ENCODE peak calls at places on chromosomes 6 and 20, in nine cellular contexts. R is AG04450; A is sigmoid colon; O is T1000; U is hypothalamus; J is brain pericyte; B is activated gamma-delta T cell treated with Interleukin-2 at 50 U/mL for 16 hours; M is T-cell; L is stimulated activated CD4-positive, alpha-beta T cell treated with anti-CD3 and anti-CD28 coated beads, Interleukin-1b, Interleukin-23, amount 100 ng/mL, for 1 hour. N is an unnamed sample.

GRCh38 chr6:9502991-9503761 is 911.7 kb downstream of the TFAP2A start:
- DNase-seq in A (no peak), R (peak), J (no peak), M (no peak), U (no peak), B (no peak), O (no peak), L (no peak), N (no peak)

GRCh38 chr6:158819213-158819976 is at the start of gene EZR:
- DNase-seq in M (peak), J (no peak), L (peak), A (peak), O (peak), B (peak), U (peak), R (no peak), N (peak)

GRCh38 chr6:38445912-38446311 is 193.8 kb downstream of the BTBD9 start:
- DNase-seq in B (no peak), O (no peak), U (no peak), R (no peak), A (no peak), L (no peak), M (no peak), J (no peak), N (no peak)

GRCh38 chr20:44117296-44118184 is 69.4 kb downstream of the JPH2 start:
- DNase-seq in J (no peak), U (no peak), M (no peak), R (no peak), B (no peak), O (no peak), A (no peak), L (no peak), N (no peak)

GRCh38 chr6:78844899-78845298 is 22.5 kb upstream of the IRAK1BP1 start:
- DNase-seq in O (no peak), M (no peak), U (no peak), R (no peak), J (no peak), A (no peak), L (no peak), B (no peak), N (no peak)

GRCh38 chr20:41126719-41127118 is 10.6 kb upstream of the PLCG1 start:
- DNase-seq in R (no peak), O (no peak), L (no peak), U (no peak), J (no peak), A (no peak), B (no peak), M (no peak), N (no peak)

GRCh38 chr6:28424163-28424562 is 19.1 kb downstream of the ZSCAN23 start:
- DNase-seq in L (no peak), J (no peak), A (no peak), R (no peak), B (no peak), U (no peak), M (no peak), O (no peak), N (no peak)

GRCh38 chr20:54759589-54759988 is 284.2 kb downstream of the DOK5 start:
- DNase-seq in R (no peak), B (no peak), U (no peak), L (no peak), A (no peak), M (no peak), J (no peak), O (no peak), N (no peak)

GRCh38 chr6:154653853-154654252 is 79.4 kb upstream of the SCAF8 start:
- DNase-seq in R (no peak), A (no peak), L (no peak), U (no peak), J (no peak), M (no peak), O (peak), B (no peak), N (no peak)

GRCh38 chr20:37302981-37303380 is 13.5 kb downstream of the MANBAL start:
- DNase-seq in O (no peak), B (no peak), J (no peak), L (no peak), A (peak), R (no peak), U (no peak), M (no peak), N (no peak)

GRCh38 chr20:38156888-38157634 is 8.0 kb downstream of the TGM2 start:
- DNase-seq in A (peak), L (no peak), U (no peak), J (no peak), B (no peak), R (no peak), M (no peak), O (no peak), N (no peak)

GRCh38 chr20:51758978-51759544 is 9.1 kb downstream of the ATP9A start:
- DNase-seq in R (no peak), J (no peak), B (no peak), U (peak), A (no peak), O (no peak), M (no peak), L (no peak), N (no peak)

GRCh38 chr6:89482136-89482535 is 49.2 kb downstream of the ANKRD6 start:
- DNase-seq in J (no peak), L (no peak), U (no peak), O (no peak), R (no peak), M (no peak), B (no peak), A (no peak), N (no peak)

GRCh38 chr6:14379568-14379967 is 262.0 kb downstream of the CD83 start:
- DNase-seq in A (no peak), L (no peak), U (no peak), M (no peak), R (no peak), J (no peak), O (no peak), B (no peak), N (no peak)

GRCh38 chr6:167937948-167938911 is 59.2 kb upstream of the KIF25 start:
- DNase-seq in L (no peak), U (no peak), J (no peak), M (no peak), B (no peak), O (no peak), R (no peak), A (no peak), N (no peak)

GRCh38 chr20:36975085-36975829 is 23.7 kb upstream of the SAMHD1 start:
- DNase-seq in R (no peak), L (no peak), J (no peak), B (peak), A (peak), M (peak), O (no peak), U (no peak), N (peak)

GRCh38 chr20:50467618-50468373 is 42.4 kb upstream of the PTPN1 start:
- DNase-seq in B (no peak), A (no peak), U (peak), J (no peak), L (no peak), R (no peak), O (no peak), M (peak), N (no peak)

GRCh38 chr6:34809914-34810882 is 18.3 kb downstream of the BLTP3A start:
- DNase-seq in A (no peak), J (no peak), L (no peak), U (no peak), M (no peak), R (no peak), O (no peak), B (no peak), N (no peak)

GRCh38 chr20:59733326-59733725 is 129.0 kb downstream of the PHACTR3 start:
- DNase-seq in U (no peak), J (no peak), M (no peak), L (no peak), R (no peak), O (no peak), B (no peak), A (no peak), N (no peak)

GRCh38 chr6:29510202-29510601 is 22.4 kb upstream of the MAS1L start:
- DNase-seq in J (no peak), B (no peak), R (no peak), A (no peak), U (no peak), O (no peak), M (no peak), L (no peak), N (no peak)